ENCODE peak calls at places on chromosomes 7 and 10, in ten cellular contexts. P is psoas muscle; K is GDM1; C is prostate gland; A is activated naive CD4-positive, alpha-beta T cell treated with anti-CD3 and anti-CD28 coated beads, Interleukin-2, amount 50 U/mL, for 16 hours; M is activated effector memory CD4-positive, alpha-beta T cell treated with Interleukin-2 at 50 U/mL for 16 hours; Y is 8988T; I is AG20443; H is GOT3; J is mucosa of gallbladder. D is an unnamed sample.

GRCh38 chr10:25125151-25125550 is 49.6 kb upstream of the GPR158 start:
- DNase-seq in H (no peak), M (no peak), Y (no peak), I (no peak), K (no peak), J (no peak), C (no peak), P (no peak), A (no peak), D (peak)

GRCh38 chr7:129468087-129468486 is 33.9 kb downstream of the STRIP2 start:
- DNase-seq in K (no peak), A (no peak), P (no peak), J (no peak), M (no peak), Y (no peak), H (no peak), I (peak), C (no peak), D (no peak)

GRCh38 chr10:58335306-58336005 is 650 bp downstream of the UBE2D1 start:
- DNase-seq in J (no peak), M (no peak), A (peak), Y (no peak), K (no peak), I (peak), H (no peak), P (peak), C (peak), D (no peak)

GRCh38 chr10:124630551-124630950 is 113.6 kb downstream of the FAM53B start:
- DNase-seq in J (no peak), K (no peak), C (no peak), H (no peak), M (no peak), P (no peak), A (no peak), I (no peak), Y (no peak), D (no peak)

GRCh38 chr7:46285856-46286255 is 364.8 kb upstream of the IGFBP3 start:
- DNase-seq in M (no peak), I (no peak), J (no peak), Y (no peak), K (no peak), C (no peak), H (no peak), P (no peak), A (no peak), D (no peak)

GRCh38 chr7:141737836-141738591 is at the start of gene SSBP1:
- DNase-seq in A (peak), C (peak), P (peak), M (peak), K (peak), J (peak), H (peak), I (peak), Y (peak), D (peak)

GRCh38 chr10:28983799-28984198 is 305.1 kb upstream of the LYZL1 start:
- DNase-seq in Y (no peak), J (no peak), P (no peak), C (no peak), H (no peak), A (no peak), M (no peak), I (no peak), K (no peak), D (no peak)

GRCh38 chr10:87866575-87866974 is 3.1 kb downstream of the PTEN start:
- DNase-seq in M (no peak), Y (no peak), P (no peak), J (no peak), H (no peak), C (no peak), A (no peak), I (no peak), K (no peak), D (no peak)

GRCh38 chr7:108308276-108308675 is 148.0 kb downstream of the NRCAM start:
- DNase-seq in A (no peak), M (no peak), J (no peak), I (no peak), C (no peak), Y (no peak), P (no peak), K (no peak), H (no peak), D (no peak)

GRCh38 chr10:56383806-56384205 is 22.7 kb upstream of the ZWINT start:
- DNase-seq in H (no peak), M (no peak), Y (no peak), K (no peak), J (no peak), C (no peak), I (no peak), P (no peak), A (no peak), D (no peak)

GRCh38 chr7:66790725-66791124 is 50.2 kb downstream of the RABGEF1 start:
- DNase-seq in A (no peak), C (no peak), H (no peak), K (no peak), P (no peak), I (no peak), M (no peak), Y (no peak), J (no peak), D (no peak)

GRCh38 chr7:149071641-149072437 is 18.7 kb downstream of the ZNF786 start:
- DNase-seq in M (peak), I (no peak), A (peak), H (no peak), C (no peak), K (peak), Y (peak), P (peak), J (no peak), D (no peak)

GRCh38 chr10:323651-324293 is 188.5 kb downstream of the ZMYND11 start:
- DNase-seq in A (no peak), H (peak), P (peak), Y (peak), K (peak), M (peak), I (peak), J (peak), C (no peak), D (no peak)

GRCh38 chr10:130459851-130460490 is 323.8 kb downstream of the GLRX3 start:
- DNase-seq in H (no peak), M (no peak), I (no peak), K (no peak), J (no peak), P (no peak), C (no peak), Y (no peak), A (no peak), D (no peak)

GRCh38 chr10:47027108-47027811 is 116.0 kb downstream of the PTPN20 start:
- DNase-seq in J (no peak), C (no peak), P (peak), A (no peak), K (no peak), I (no peak), H (no peak), Y (peak), M (no peak), D (no peak)

GRCh38 chr10:16891375-16892313 is 74.4 kb upstream of the RSU1 start:
- DNase-seq in M (peak), C (no peak), K (peak), P (peak), J (peak), H (no peak), Y (no peak), A (peak), I (peak), D (no peak)